ENCODE peak calls at places on chromosomes 1 and 21, in six cellular contexts. L, G, R, T, D and X are unnamed samples.

GRCh38 chr1:23370744-23371710 is 1.4 kb upstream of the ZNF436 start:
- DNase-seq in L (no peak), G (no peak), R (no peak), T (peak; percentile 73), D (no peak), X (peak; percentile 96)

GRCh38 chr1:150513275-150513885 is 2.2 kb upstream of the FALEC start:
- DNase-seq in L (no peak), G (no peak), R (no peak), T (no peak), D (no peak), X (no peak)

GRCh38 chr21:44983421-44984206 is 43.8 kb downstream of the SLX9 start:
- DNase-seq in L (no peak), G (peak; percentile 70), R (no peak), T (no peak), D (no peak), X (no peak)

GRCh38 chr1:165768513-165769394 is at the start of gene TMCO1:
- DNase-seq in L (peak; percentile 84), G (peak; percentile 97), R (peak; percentile 96), T (peak; percentile 99), D (peak; percentile 95), X (peak; percentile 96)

GRCh38 chr1:234998174-234998741 is 130.4 kb downstream of the TOMM20 start:
- DNase-seq in L (no peak), G (peak; percentile 84), R (no peak), T (no peak), D (no peak), X (no peak)

GRCh38 chr1:29469457-29469856 is 233.1 kb downstream of the PTPRU start:
- DNase-seq in L (no peak), G (peak; percentile 70), R (no peak), T (no peak), D (no peak), X (no peak)

GRCh38 chr21:17869115-17869514 is 50.0 kb upstream of the C21orf91 start:
- DNase-seq in L (no peak), G (no peak), R (no peak), T (no peak), D (no peak), X (no peak)

GRCh38 chr21:27793901-27794300 is 827.0 kb upstream of the ADAMTS5 start:
- DNase-seq in L (no peak), G (no peak), R (no peak), T (no peak), D (no peak), X (no peak)

GRCh38 chr1:109802136-109802900 is 38.6 kb upstream of the EPS8L3 start:
- DNase-seq in L (peak; percentile 19), G (peak; percentile 54), R (no peak), T (no peak), D (no peak), X (no peak)

GRCh38 chr1:107450899-107451664 is 310.2 kb downstream of the NTNG1 start:
- DNase-seq in L (no peak), G (no peak), R (no peak), T (no peak), D (no peak), X (no peak)

GRCh38 chr1:18938008-18938706 is 18.3 kb downstream of the IFFO2 start:
- DNase-seq in L (no peak), G (no peak), R (no peak), T (no peak), D (no peak), X (no peak)

GRCh38 chr1:218486108-218486507 is 141.0 kb downstream of the TGFB2 start:
- DNase-seq in L (no peak), G (no peak), R (no peak), T (no peak), D (no peak), X (no peak)

GRCh38 chr1:247749870-247750269 is 1.9 kb upstream of the OR14A2 start:
- DNase-seq in L (no peak), G (no peak), R (peak; percentile 46), T (no peak), D (no peak), X (no peak)

GRCh38 chr1:58946390-58946789 is 162.5 kb upstream of the JUN start:
- DNase-seq in L (no peak), G (no peak), R (no peak), T (no peak), D (no peak), X (no peak)

GRCh38 chr1:48182441-48182840 is 40.1 kb upstream of the SLC5A9 start:
- DNase-seq in L (no peak), G (no peak), R (no peak), T (no peak), D (no peak), X (no peak)

GRCh38 chr1:2861143-2861987 is 59.9 kb upstream of the TTC34 start:
- DNase-seq in L (no peak), G (no peak), R (no peak), T (no peak), D (no peak), X (no peak)
- H3K9me3 ChIP-seq in L (no peaks in the 10 kb centered on the region), G (no peaks in the 10 kb centered on the region), R (no peaks in the 10 kb centered on the region), T (no peaks in the 10 kb centered on the region), D (no peaks in the 10 kb centered on the region), X (no peaks in the 10 kb centered on the region)

GRCh38 chr1:226481133-226481532 is 67.4 kb upstream of the STUM start:
- DNase-seq in L (no peak), G (no peak), R (no peak), T (no peak), D (no peak), X (no peak)

GRCh38 chr1:226479432-226479831 is 69.1 kb upstream of the STUM start:
- DNase-seq in L (no peak), G (no peak), R (no peak), T (no peak), D (no peak), X (no peak)

GRCh38 chr1:226480459-226480858 is 68.1 kb upstream of the STUM start:
- DNase-seq in L (no peak), G (no peak), R (no peak), T (no peak), D (no peak), X (no peak)

GRCh38 chr1:226482975-226483660 is 65.4 kb upstream of the STUM start:
- DNase-seq in L (no peak), G (no peak), R (no peak), T (peak; percentile 20), D (no peak), X (no peak)

DNA sequence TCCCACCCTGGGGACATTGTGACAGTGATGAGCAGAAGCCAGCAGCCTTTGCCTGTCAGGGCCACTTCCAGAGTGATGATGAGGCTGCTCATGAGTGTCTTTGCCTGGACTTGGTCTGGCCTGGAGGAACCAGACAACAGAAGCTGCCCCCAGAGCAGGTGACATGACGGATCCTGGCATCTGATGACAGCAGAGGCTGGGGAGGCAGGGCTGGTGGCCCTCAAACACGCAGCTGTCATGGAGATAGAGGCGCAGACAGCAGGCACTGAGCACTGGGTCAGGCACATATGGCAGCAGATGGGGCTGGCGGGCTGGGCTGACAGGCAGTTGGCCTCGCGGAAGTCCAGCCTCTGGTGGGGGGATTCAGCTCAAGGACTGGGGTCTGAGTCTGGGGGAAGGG is 66.4 kb upstream of the STUM start:
- DNase-seq in L (no peak), G (no peak), R (no peak), T (peak; percentile 29), D (no peak), X (no peak)
- H3K27me3 ChIP-seq in L (no peaks in the 10 kb centered on the region), G (peaks cover 35% of the 10 kb centered on the region), R (no peaks in the 10 kb centered on the region), T (no peaks in the 10 kb centered on the region), D (no peaks in the 10 kb centered on the region), X (peaks cover 46% of the 10 kb centered on the region)

DNA sequence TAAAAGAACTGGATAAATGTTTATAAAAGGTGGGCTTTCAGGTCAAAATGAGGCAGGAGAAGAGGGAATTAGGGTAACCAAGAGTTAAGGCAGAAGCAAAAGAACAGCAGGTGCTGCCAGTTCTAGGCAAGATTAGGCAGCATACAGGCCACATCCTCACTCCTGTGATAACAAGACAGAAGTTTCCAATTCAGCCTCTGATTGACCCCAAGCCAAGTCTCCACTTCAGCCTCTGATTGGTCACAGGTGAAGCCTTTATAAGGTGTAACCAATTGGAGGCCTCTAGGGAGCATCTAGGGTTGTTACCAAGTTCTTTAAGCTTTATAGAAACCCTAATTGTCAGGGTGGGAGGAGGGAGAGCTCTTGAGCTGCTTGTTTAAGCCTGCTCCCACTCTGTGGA is 160.8 kb downstream of the MATN1 start:
- DNase-seq in L (no peak), G (no peak), R (no peak), T (no peak), D (no peak), X (no peak)
- H3K9me3 ChIP-seq in L (peaks cover 5% of the 10 kb centered on the region), G (peaks cover 38% of the 10 kb centered on the region), R (peaks cover 23% of the 10 kb centered on the region), T (no peaks in the 10 kb centered on the region), D (peaks cover 17% of the 10 kb centered on the region), X (no peaks in the 10 kb centered on the region)

GRCh38 chr1:17251699-17252376 is 2.9 kb downstream of the PADI3 start:
- DNase-seq in L (no peak), G (no peak), R (no peak), T (no peak), D (no peak), X (no peak)
- H3K27me3 ChIP-seq in L (no peaks in the 10 kb centered on the region), G (peaks cover 59% of the 10 kb centered on the region), R (peaks cover 5% of the 10 kb centered on the region), T (no peaks in the 10 kb centered on the region), D (no peaks in the 10 kb centered on the region), X (peaks cover 15% of the 10 kb centered on the region)

GRCh38 chr1:152153996-152154395 is 5.0 kb downstream of the RPTN start:
- DNase-seq in L (no peak), G (no peak), R (no peak), T (no peak), D (no peak), X (no peak)

GRCh38 chr1:152151646-152152045 is 7.4 kb downstream of the RPTN start:
- DNase-seq in L (no peak), G (no peak), R (no peak), T (no peak), D (no peak), X (no peak)

GRCh38 chr1:152148051-152148450 is 11.0 kb downstream of the RPTN start:
- DNase-seq in L (no peak), G (no peak), R (no peak), T (no peak), D (no peak), X (no peak)

GRCh38 chr1:152145789-152146188 is 13.2 kb downstream of the RPTN start:
- DNase-seq in L (no peak), G (no peak), R (no peak), T (no peak), D (no peak), X (no peak)

DNA sequence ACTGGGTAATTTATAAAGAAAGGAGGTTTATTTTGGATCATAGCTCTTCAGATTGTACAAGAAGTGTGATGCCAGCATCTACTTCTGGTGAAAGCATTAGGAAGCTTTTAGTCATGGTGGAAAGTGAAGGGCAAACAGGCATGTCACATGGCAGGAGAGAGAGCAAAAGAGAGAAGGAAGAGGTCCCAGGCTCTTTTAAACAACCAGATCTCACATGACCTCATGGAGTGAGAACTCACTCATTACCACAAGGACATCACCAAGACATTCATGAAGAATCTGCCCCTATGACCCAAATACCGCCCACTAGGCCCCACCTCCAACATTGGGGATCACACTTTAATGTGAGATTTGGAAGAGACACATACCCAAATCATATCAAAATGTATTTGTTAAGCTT is 10.0 kb downstream of the RPTN start:
- DNase-seq in L (no peak), G (no peak), R (no peak), T (no peak), D (no peak), X (no peak)
- H3K9me3 ChIP-seq in L (no peaks in the 10 kb centered on the region), G (peaks cover 14% of the 10 kb centered on the region), R (no peaks in the 10 kb centered on the region), T (no peaks in the 10 kb centered on the region), D (peaks cover 10% of the 10 kb centered on the region), X (no peaks in the 10 kb centered on the region)

GRCh38 chr1:17068789-17069188 is 15.0 kb upstream of the SDHB start:
- DNase-seq in L (no peak), G (no peak), R (no peak), T (no peak), D (no peak), X (no peak)
- H3K27me3 ChIP-seq in L (no peaks in the 10 kb centered on the region), G (no peaks in the 10 kb centered on the region), R (no peaks in the 10 kb centered on the region), T (no peaks in the 10 kb centered on the region), D (no peaks in the 10 kb centered on the region), X (no peaks in the 10 kb centered on the region)